ENCODE peak calls at places on chromosomes 5 and 9, in ten cellular contexts. One of them, this sample, is unnamed.

GRCh38 chr9:2157277-2158105 is 142.3 kb downstream of the SMARCA2 start:
- DNase-seq in osteocyte: no peak
- DNase-seq in uterus: no peak
- DNase-seq in pancreas: no peak
- DNase-seq in testis: peak
- DNase-seq in activated B cell treated with CpG ODN at 0.5 μM for 24 hours: no peak
- DNase-seq in cardiac fibroblast: peak
- DNase-seq in suprapubic skin: no peak
- DNase-seq in Panc1: no peak
- DNase-seq in tibial nerve: no peak
- DNase-seq in this sample: no peak

GRCh38 chr5:39437469-39437868 is 12.7 kb upstream of the DAB2 start:
- DNase-seq in pancreas: no peak
- DNase-seq in osteocyte: no peak
- DNase-seq in suprapubic skin: no peak
- DNase-seq in tibial nerve: no peak
- DNase-seq in testis: no peak
- DNase-seq in Panc1: no peak
- DNase-seq in cardiac fibroblast: peak
- DNase-seq in activated B cell treated with CpG ODN at 0.5 μM for 24 hours: no peak
- DNase-seq in uterus: no peak
- DNase-seq in this sample: no peak

GRCh38 chr5:72272393-72272792 is 47.6 kb downstream of the MRPS27 start:
- DNase-seq in osteocyte: no peak
- DNase-seq in uterus: no peak
- DNase-seq in Panc1: no peak
- DNase-seq in suprapubic skin: no peak
- DNase-seq in testis: no peak
- DNase-seq in tibial nerve: no peak
- DNase-seq in activated B cell treated with CpG ODN at 0.5 μM for 24 hours: no peak
- DNase-seq in pancreas: no peak
- DNase-seq in cardiac fibroblast: no peak
- DNase-seq in this sample: no peak

GRCh38 chr5:149944666-149945065 is at the start of gene PDE6A:
- DNase-seq in pancreas: no peak
- DNase-seq in osteocyte: no peak
- DNase-seq in testis: no peak
- DNase-seq in tibial nerve: no peak
- DNase-seq in suprapubic skin: no peak
- DNase-seq in Panc1: no peak
- DNase-seq in uterus: no peak
- DNase-seq in activated B cell treated with CpG ODN at 0.5 μM for 24 hours: no peak
- DNase-seq in cardiac fibroblast: no peak
- DNase-seq in this sample: no peak

GRCh38 chr9:137064027-137064879 is 6.1 kb downstream of the SAPCD2 start:
- DNase-seq in Panc1: no peak
- DNase-seq in pancreas: peak
- DNase-seq in osteocyte: no peak
- DNase-seq in cardiac fibroblast: peak
- DNase-seq in suprapubic skin: no peak
- DNase-seq in tibial nerve: no peak
- DNase-seq in activated B cell treated with CpG ODN at 0.5 μM for 24 hours: peak
- DNase-seq in uterus: peak
- DNase-seq in testis: peak
- DNase-seq in this sample: no peak

GRCh38 chr5:154039458-154039829 is 677 bp downstream of the MFAP3 start:
- DNase-seq in suprapubic skin: no peak
- DNase-seq in osteocyte: no peak
- DNase-seq in activated B cell treated with CpG ODN at 0.5 μM for 24 hours: no peak
- DNase-seq in testis: no peak
- DNase-seq in Panc1: no peak
- DNase-seq in tibial nerve: no peak
- DNase-seq in cardiac fibroblast: no peak
- DNase-seq in pancreas: no peak
- DNase-seq in uterus: no peak
- DNase-seq in this sample: no peak

GRCh38 chr5:145834554-145834916 is 607 bp downstream of the PRELID2 start:
- DNase-seq in activated B cell treated with CpG ODN at 0.5 μM for 24 hours: no peak
- DNase-seq in testis: no peak
- DNase-seq in Panc1: no peak
- DNase-seq in suprapubic skin: no peak
- DNase-seq in osteocyte: no peak
- DNase-seq in uterus: no peak
- DNase-seq in pancreas: peak
- DNase-seq in tibial nerve: no peak
- DNase-seq in cardiac fibroblast: peak
- DNase-seq in this sample: no peak

GRCh38 chr9:5671711-5672353 is 42.9 kb downstream of the RIC1 start:
- DNase-seq in Panc1: no peak
- DNase-seq in tibial nerve: no peak
- DNase-seq in activated B cell treated with CpG ODN at 0.5 μM for 24 hours: no peak
- DNase-seq in cardiac fibroblast: no peak
- DNase-seq in testis: no peak
- DNase-seq in uterus: no peak
- DNase-seq in pancreas: no peak
- DNase-seq in suprapubic skin: no peak
- DNase-seq in osteocyte: no peak
- DNase-seq in this sample: no peak

GRCh38 chr5:113112435-113112834 is 135.8 kb downstream of the DCP2 start:
- DNase-seq in cardiac fibroblast: peak
- DNase-seq in suprapubic skin: no peak
- DNase-seq in osteocyte: no peak
- DNase-seq in testis: no peak
- DNase-seq in uterus: no peak
- DNase-seq in tibial nerve: no peak
- DNase-seq in activated B cell treated with CpG ODN at 0.5 μM for 24 hours: no peak
- DNase-seq in Panc1: no peak
- DNase-seq in pancreas: no peak
- DNase-seq in this sample: no peak

GRCh38 chr9:131805803-131806202 is 65.9 kb upstream of the RAPGEF1 start:
- DNase-seq in cardiac fibroblast: no peak
- DNase-seq in osteocyte: no peak
- DNase-seq in tibial nerve: no peak
- DNase-seq in pancreas: no peak
- DNase-seq in uterus: no peak
- DNase-seq in Panc1: no peak
- DNase-seq in suprapubic skin: no peak
- DNase-seq in testis: no peak
- DNase-seq in activated B cell treated with CpG ODN at 0.5 μM for 24 hours: no peak
- DNase-seq in this sample: no peak

GRCh38 chr9:14136646-14137370 is 177.1 kb downstream of the NFIB start:
- DNase-seq in cardiac fibroblast: no peak
- DNase-seq in suprapubic skin: no peak
- DNase-seq in activated B cell treated with CpG ODN at 0.5 μM for 24 hours: no peak
- DNase-seq in pancreas: no peak
- DNase-seq in tibial nerve: no peak
- DNase-seq in Panc1: no peak
- DNase-seq in testis: no peak
- DNase-seq in uterus: no peak
- DNase-seq in osteocyte: no peak
- DNase-seq in this sample: no peak

GRCh38 chr9:125888220-125888619 is 141.0 kb downstream of the PBX3 start:
- DNase-seq in tibial nerve: no peak
- DNase-seq in osteocyte: no peak
- DNase-seq in cardiac fibroblast: no peak
- DNase-seq in uterus: no peak
- DNase-seq in testis: no peak
- DNase-seq in pancreas: no peak
- DNase-seq in suprapubic skin: no peak
- DNase-seq in activated B cell treated with CpG ODN at 0.5 μM for 24 hours: no peak
- DNase-seq in Panc1: no peak
- DNase-seq in this sample: no peak

GRCh38 chr9:16559418-16560188 is 310.9 kb downstream of the BNC2 start:
- DNase-seq in Panc1: no peak
- DNase-seq in cardiac fibroblast: no peak
- DNase-seq in testis: no peak
- DNase-seq in pancreas: no peak
- DNase-seq in uterus: no peak
- DNase-seq in osteocyte: no peak
- DNase-seq in activated B cell treated with CpG ODN at 0.5 μM for 24 hours: no peak
- DNase-seq in tibial nerve: no peak
- DNase-seq in suprapubic skin: no peak
- DNase-seq in this sample: no peak

GRCh38 chr9:75855509-75855908 is 35.0 kb upstream of the PCSK5 start:
- DNase-seq in activated B cell treated with CpG ODN at 0.5 μM for 24 hours: no peak
- DNase-seq in uterus: no peak
- DNase-seq in osteocyte: no peak
- DNase-seq in tibial nerve: no peak
- DNase-seq in suprapubic skin: no peak
- DNase-seq in testis: peak
- DNase-seq in Panc1: no peak
- DNase-seq in pancreas: no peak
- DNase-seq in cardiac fibroblast: peak
- DNase-seq in this sample: no peak

GRCh38 chr9:34437006-34437925 is 21.1 kb downstream of the FAM219A start:
- DNase-seq in tibial nerve: peak
- DNase-seq in osteocyte: no peak
- DNase-seq in testis: peak
- DNase-seq in pancreas: no peak
- DNase-seq in suprapubic skin: no peak
- DNase-seq in cardiac fibroblast: peak
- DNase-seq in uterus: peak
- DNase-seq in activated B cell treated with CpG ODN at 0.5 μM for 24 hours: no peak
- DNase-seq in Panc1: peak
- DNase-seq in this sample: peak

GRCh38 chr9:127252405-127253093 is 12.0 kb upstream of the GARNL3 start:
- DNase-seq in activated B cell treated with CpG ODN at 0.5 μM for 24 hours: no peak
- DNase-seq in Panc1: no peak
- DNase-seq in osteocyte: no peak
- DNase-seq in suprapubic skin: no peak
- DNase-seq in cardiac fibroblast: peak
- DNase-seq in tibial nerve: no peak
- DNase-seq in uterus: no peak
- DNase-seq in testis: no peak
- DNase-seq in pancreas: no peak
- DNase-seq in this sample: no peak

DNA sequence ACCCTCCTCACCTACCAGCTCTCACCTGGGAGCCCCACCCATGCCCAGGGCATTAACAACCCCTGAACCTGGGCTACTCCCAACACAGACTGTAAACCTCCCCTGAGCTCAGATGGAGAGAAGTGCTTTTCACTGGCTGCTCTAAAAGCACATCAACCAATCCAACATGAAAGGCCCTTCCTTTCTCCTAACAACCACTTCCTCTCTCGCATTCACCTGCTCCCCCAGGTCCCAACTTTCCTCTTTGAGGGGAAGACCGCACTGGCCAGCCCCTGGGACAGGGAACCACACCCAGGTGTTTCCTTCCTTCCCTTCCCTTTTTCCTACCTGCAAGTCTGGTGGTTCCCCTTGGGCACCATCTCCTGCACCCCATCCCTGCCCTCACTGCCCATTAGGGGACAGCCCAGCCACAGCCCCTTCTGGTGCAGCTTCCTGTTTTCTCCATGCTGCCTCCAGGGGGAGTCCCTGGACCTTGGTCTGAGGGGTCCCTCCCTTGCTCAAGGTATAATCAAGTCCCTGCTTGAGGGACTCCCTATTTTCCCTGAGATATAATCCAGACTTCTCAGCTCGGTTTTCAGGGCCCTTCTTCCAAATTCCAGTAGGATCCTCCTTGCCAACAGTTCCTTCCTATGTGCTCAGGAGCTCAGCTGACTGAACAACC is 30.5 kb upstream of the DAB2IP start:
- DNase-seq in osteocyte: no peak
- DNase-seq in Panc1: no peak
- DNase-seq in tibial nerve: no peak
- DNase-seq in cardiac fibroblast: no peak
- DNase-seq in pancreas: no peak
- DNase-seq in testis: no peak
- DNase-seq in activated B cell treated with CpG ODN at 0.5 μM for 24 hours: no peak
- DNase-seq in suprapubic skin: no peak
- DNase-seq in uterus: no peak
- DNase-seq in this sample: no peak
- TF ChIP-seq CTCF in osteocyte: peak
- TF ChIP-seq CTCF in Panc1: no peak
- TF ChIP-seq CTCF in tibial nerve: no peak
- TF ChIP-seq CTCF in cardiac fibroblast: peak
- TF ChIP-seq CTCF in pancreas: no peak
- TF ChIP-seq CTCF in testis: no peak
- TF ChIP-seq CTCF in activated B cell treated with CpG ODN at 0.5 μM for 24 hours: no peak
- TF ChIP-seq CTCF in suprapubic skin: no peak
- TF ChIP-seq CTCF in uterus: peak
- TF ChIP-seq CTCF in this sample: peak

GRCh38 chr5:177303121-177303924 is at the start of the genes PRELID1 and RAB24:
- DNase-seq in testis: peak
- DNase-seq in pancreas: peak
- DNase-seq in tibial nerve: peak
- DNase-seq in suprapubic skin: peak
- DNase-seq in activated B cell treated with CpG ODN at 0.5 μM for 24 hours: peak
- DNase-seq in uterus: peak
- DNase-seq in osteocyte: peak
- DNase-seq in cardiac fibroblast: peak
- DNase-seq in Panc1: no peak
- DNase-seq in this sample: peak
- TF ChIP-seq CTCF in testis: peak
- TF ChIP-seq CTCF in pancreas: no peak
- TF ChIP-seq CTCF in tibial nerve: peak
- TF ChIP-seq CTCF in suprapubic skin: no peak
- TF ChIP-seq CTCF in activated B cell treated with CpG ODN at 0.5 μM for 24 hours: no peak
- TF ChIP-seq CTCF in uterus: peak
- TF ChIP-seq CTCF in osteocyte: peak
- TF ChIP-seq CTCF in cardiac fibroblast: peak
- TF ChIP-seq CTCF in Panc1: peak
- TF ChIP-seq CTCF in this sample: peak

GRCh38 chr5:178730940-178731265 is 444 bp upstream of the ZNF354A start:
- DNase-seq in cardiac fibroblast: no peak
- DNase-seq in osteocyte: no peak
- DNase-seq in testis: no peak
- DNase-seq in tibial nerve: no peak
- DNase-seq in suprapubic skin: no peak
- DNase-seq in Panc1: no peak
- DNase-seq in uterus: no peak
- DNase-seq in pancreas: no peak
- DNase-seq in activated B cell treated with CpG ODN at 0.5 μM for 24 hours: no peak
- DNase-seq in this sample: no peak
- TF ChIP-seq CTCF in cardiac fibroblast: no peak
- TF ChIP-seq CTCF in osteocyte: no peak
- TF ChIP-seq CTCF in testis: no peak
- TF ChIP-seq CTCF in tibial nerve: no peak
- TF ChIP-seq CTCF in suprapubic skin: no peak
- TF ChIP-seq CTCF in Panc1: no peak
- TF ChIP-seq CTCF in uterus: no peak
- TF ChIP-seq CTCF in pancreas: no peak
- TF ChIP-seq CTCF in activated B cell treated with CpG ODN at 0.5 μM for 24 hours: no peak
- TF ChIP-seq CTCF in this sample: no peak

GRCh38 chr9:111828193-111828592 is 33.5 kb upstream of the SHOC1 start:
- DNase-seq in tibial nerve: no peak
- DNase-seq in suprapubic skin: no peak
- DNase-seq in osteocyte: no peak
- DNase-seq in activated B cell treated with CpG ODN at 0.5 μM for 24 hours: no peak
- DNase-seq in uterus: no peak
- DNase-seq in testis: no peak
- DNase-seq in cardiac fibroblast: peak
- DNase-seq in Panc1: no peak
- DNase-seq in pancreas: no peak
- DNase-seq in this sample: no peak
- TF ChIP-seq CTCF in tibial nerve: no peak
- TF ChIP-seq CTCF in suprapubic skin: no peak
- TF ChIP-seq CTCF in osteocyte: peak
- TF ChIP-seq CTCF in activated B cell treated with CpG ODN at 0.5 μM for 24 hours: no peak
- TF ChIP-seq CTCF in uterus: peak
- TF ChIP-seq CTCF in testis: no peak
- TF ChIP-seq CTCF in cardiac fibroblast: peak
- TF ChIP-seq CTCF in Panc1: no peak
- TF ChIP-seq CTCF in pancreas: no peak
- TF ChIP-seq CTCF in this sample: peak

This sample was measured in AG09319.